ENCODE peak calls at places on chromosomes 5 and 9, in seven cellular contexts. L, S, N, D, G, I and Q are unnamed samples.

GRCh38 chr5:115735108-115735998 is 81.1 kb downstream of the CDO1 start:
- DNase-seq in L (no peak), S (no peak), N (no peak), D (no peak), G (no peak), I (no peak), Q (no peak)

GRCh38 chr5:135934939-135935338 is 19.8 kb downstream of the LECT2 start:
- DNase-seq in L (no peak), S (no peak), N (no peak), D (no peak), G (no peak), I (no peak), Q (no peak)

GRCh38 chr5:82734291-82734690 is 342.9 kb downstream of the TMEM167A start:
- DNase-seq in L (no peak), S (no peak), N (no peak), D (no peak), G (no peak), I (no peak), Q (no peak)

GRCh38 chr9:111038336-111039202 is at the start of gene LPAR1:
- DNase-seq in L (no peak), S (peak; percentile 72), N (no peak), D (peak; percentile 84), G (peak; percentile 24), I (no peak), Q (no peak)

GRCh38 chr5:96691503-96692303 is 29.5 kb downstream of the CAST start:
- DNase-seq in L (no peak), S (no peak), N (no peak), D (no peak), G (no peak), I (no peak), Q (no peak)

GRCh38 chr5:153562189-153562588 is 71.7 kb downstream of the GRIA1 start:
- DNase-seq in L (no peak), S (no peak), N (no peak), D (no peak), G (no peak), I (no peak), Q (no peak)

GRCh38 chr5:72611111-72611724 is 104.0 kb upstream of the ZNF366 start:
- DNase-seq in L (peak; percentile 78), S (peak; percentile 67), N (peak; percentile 83), D (peak; percentile 66), G (peak; percentile 48), I (peak; percentile 85), Q (peak; percentile 72)

GRCh38 chr9:94817291-94818195 is 91.0 kb downstream of the AOPEP start:
- DNase-seq in L (no peak), S (no peak), N (no peak), D (no peak), G (no peak), I (no peak), Q (no peak)

GRCh38 chr9:2241875-2242741 is 227.0 kb downstream of the SMARCA2 start:
- DNase-seq in L (peak; percentile 57), S (peak; percentile 98), N (peak; percentile 73), D (peak; percentile 86), G (peak; percentile 83), I (peak; percentile 87), Q (peak; percentile 83)

GRCh38 chr5:170360712-170361501 is 28.3 kb downstream of the KCNMB1 start:
- DNase-seq in L (no peak), S (peak; percentile 37), N (no peak), D (no peak), G (no peak), I (no peak), Q (peak; percentile 79)

GRCh38 chr9:124472770-124473169 is 22.5 kb downstream of the ADGRD2 start:
- DNase-seq in L (no peak), S (no peak), N (peak; percentile 37), D (no peak), G (no peak), I (no peak), Q (no peak)

GRCh38 chr9:78707080-78707479 is 410.2 kb downstream of the PSAT1 start:
- DNase-seq in L (no peak), S (no peak), N (no peak), D (no peak), G (no peak), I (no peak), Q (no peak)

GRCh38 chr5:110644357-110644756 is 82.1 kb downstream of the TMEM232 start:
- DNase-seq in L (no peak), S (no peak), N (no peak), D (no peak), G (no peak), I (no peak), Q (no peak)

GRCh38 chr5:112762113-112762810 is 24.6 kb downstream of the APC start:
- DNase-seq in L (no peak), S (no peak), N (no peak), D (no peak), G (no peak), I (no peak), Q (no peak)

GRCh38 chr5:143886621-143887301 is 74.8 kb downstream of the HMHB1 start:
- DNase-seq in L (no peak), S (no peak), N (no peak), D (peak; percentile 12), G (no peak), I (no peak), Q (no peak)

GRCh38 chr5:62689599-62690368 is 111.2 kb downstream of the LRRC70 start:
- DNase-seq in L (no peak), S (no peak), N (no peak), D (no peak), G (no peak), I (no peak), Q (peak; percentile 53)

GRCh38 chr5:94849821-94850736 is 231.6 kb downstream of the SLF1 start:
- DNase-seq in L (peak; percentile 8), S (no peak), N (peak; percentile 47), D (peak; percentile 39), G (peak; percentile 59), I (peak; percentile 40), Q (peak; percentile 57)

GRCh38 chr5:151680944-151681427 is 5.7 kb downstream of the SPARC start:
- DNase-seq in L (no peak), S (no peak), N (no peak), D (no peak), G (no peak), I (no peak), Q (no peak)

DNA sequence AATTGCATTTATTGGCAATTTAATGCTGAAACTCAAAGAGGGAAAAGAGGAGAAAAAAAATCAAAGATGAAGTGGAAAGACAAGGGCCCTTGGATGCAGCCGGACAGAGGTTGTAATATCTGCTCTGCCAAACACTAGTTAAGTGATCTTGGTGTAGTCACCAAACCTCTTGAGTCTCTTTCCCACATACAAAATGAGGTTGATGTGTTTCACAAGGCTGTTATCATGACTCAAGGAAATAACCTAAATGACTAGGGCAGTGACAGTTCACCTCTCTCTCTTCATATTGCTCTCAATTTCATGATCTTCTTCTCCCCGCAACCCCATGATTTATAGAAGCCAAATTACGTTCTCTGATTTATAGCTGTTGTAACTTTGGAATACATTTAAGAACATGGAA is 44.9 kb downstream of the PIK3R1 start:
- DNase-seq in L (no peak), S (no peak), N (no peak), D (no peak), G (no peak), I (no peak), Q (no peak)
- TF ChIP-seq MAX in L (no peak), S (no peak), N (no peak), D (no peak), G (no peak), I (no peak), Q (no peak)

GRCh38 chr9:6000955-6001354 is 14.5 kb downstream of the RANBP6 start:
- DNase-seq in L (no peak), S (no peak), N (no peak), D (no peak), G (no peak), I (no peak), Q (no peak)
- H3K4me3 ChIP-seq in L (no peak overlapping the region), S (no peak overlapping the region), N (no peak overlapping the region), D (no peak overlapping the region), G (no peak overlapping the region), I (no peak overlapping the region), Q (no peak overlapping the region)

DNA sequence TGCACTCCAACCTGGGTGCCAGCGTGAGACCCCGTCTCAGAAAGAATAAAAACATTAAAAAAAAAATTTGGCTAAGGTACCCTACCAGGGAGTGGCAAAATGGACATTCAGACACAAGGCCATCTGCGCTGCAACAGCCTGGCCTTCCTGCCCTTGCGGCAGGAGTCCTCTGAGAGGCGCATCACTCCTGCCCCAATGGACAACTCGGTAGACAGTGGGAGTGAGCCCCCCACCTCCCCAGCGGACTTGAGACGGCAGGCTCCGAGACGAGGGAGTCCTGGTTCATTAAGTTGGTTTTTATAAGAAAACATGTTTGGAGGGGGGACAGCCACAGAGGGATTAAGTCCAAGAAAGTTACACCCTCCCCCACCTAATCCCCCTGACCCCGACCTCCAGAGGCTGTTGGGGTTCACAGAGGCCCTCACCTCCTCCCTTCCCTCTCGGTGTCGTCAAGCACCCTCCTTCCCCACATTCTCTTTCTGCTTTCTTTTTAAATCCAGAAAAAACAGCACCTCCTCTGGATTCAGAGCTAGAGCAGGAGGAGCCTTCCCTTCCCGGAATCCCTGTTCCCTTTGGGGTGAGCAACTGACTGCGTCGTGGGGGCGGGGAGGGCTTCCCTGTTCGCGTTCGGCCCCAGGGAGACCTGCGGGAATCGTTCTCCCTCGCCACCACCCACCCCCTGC is 1.8 kb upstream of the EGR1 start:
- DNase-seq in L (no peak), S (no peak), N (peak; percentile 75), D (peak; percentile 56), G (no peak), I (no peak), Q (peak; percentile 40)
- TF ChIP-seq CTCF in L (no peak), S (peak; percentile 21), N (peak; percentile 52), D (no peak), G (no peak), I (no peak), Q (no peak)

DNA sequence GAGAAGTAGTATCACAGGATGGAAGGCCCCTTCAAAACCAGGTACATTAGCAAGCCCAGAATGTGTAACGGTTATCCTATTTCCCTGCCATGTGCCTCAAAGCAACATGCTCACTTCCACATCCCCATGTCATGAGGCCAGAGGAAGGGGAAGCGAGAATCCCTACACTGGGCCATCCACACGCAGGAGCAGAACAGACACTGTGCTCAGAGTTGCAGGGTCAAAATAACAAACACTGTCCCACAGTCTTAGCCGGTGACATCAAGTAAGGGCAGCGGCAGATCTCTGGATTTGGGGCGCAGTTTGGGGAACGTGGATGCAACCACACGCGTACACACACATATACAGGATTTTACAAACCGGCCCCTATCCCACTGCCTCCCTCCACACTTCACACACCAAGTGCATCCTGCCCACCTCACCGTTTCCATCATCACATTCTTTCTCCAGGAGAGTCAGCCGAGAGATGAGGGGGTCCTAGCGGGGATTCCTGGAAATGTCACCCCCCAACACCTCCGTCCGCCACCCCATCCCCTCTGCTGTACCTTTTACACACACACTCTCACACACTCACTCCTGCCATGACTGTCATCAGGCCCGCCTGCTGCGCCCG is 774 bp downstream of the APBA1 start:
- DNase-seq in L (no peak), S (no peak), N (no peak), D (no peak), G (no peak), I (no peak), Q (no peak)
- TF ChIP-seq MAX in L (no peak), S (no peak), N (no peak), D (no peak), G (no peak), I (no peak), Q (no peak)

DNA sequence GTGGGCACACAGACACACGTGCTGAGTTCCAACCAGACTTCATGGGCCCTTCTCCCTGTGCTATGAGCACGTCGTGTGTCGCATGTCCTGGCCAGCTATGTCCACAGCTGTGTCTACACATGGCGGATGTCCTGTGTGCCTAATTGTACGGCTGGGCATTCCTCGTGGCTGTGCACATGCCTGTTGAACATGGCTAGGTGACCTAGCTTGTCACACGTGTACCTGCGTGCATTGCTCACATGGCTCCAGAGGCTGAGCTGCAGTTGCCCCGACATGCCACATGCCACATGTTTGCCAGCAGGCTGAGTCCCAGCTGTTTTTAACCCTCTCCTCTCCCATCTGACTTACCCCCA is 742 bp upstream of the AQP3 start:
- DNase-seq in L (no peak), S (no peak), N (no peak), D (no peak), G (no peak), I (no peak), Q (no peak)
- H3K4me3 ChIP-seq in L (no peak overlapping the region), S (peak overlapping the region; percentile 49), N (no peak overlapping the region), D (no peak overlapping the region), G (no peak overlapping the region), I (no peak overlapping the region), Q (peak overlapping the region; percentile 61)